ENCODE peak calls at places on chromosomes 4 and X, in seven cellular contexts. L is HepG2, K is H9, O is A549, I is fibroblast of lung, R is small intestine, E is trophoblast cell. C is an unnamed sample.

GRCh38 chr4:155966171-155966570 is 12.5 kb upstream of the CTSO start:
- DNase-seq in L (no peak), K (no peak), O (no peak), I (no peak), R (no peak), E (no peak), C (no peak)

GRCh38 chr4:17368408-17368807 is 143.5 kb downstream of the QDPR start:
- DNase-seq in L (no peak), K (no peak), O (no peak), I (no peak), R (no peak), E (no peak), C (no peak)

GRCh38 chrX:48474127-48474526 is 1.9 kb upstream of the FTSJ1 start:
- DNase-seq in L (no peak), K (no peak), O (no peak), I (peak; percentile 21), R (no peak), E (no peak), C (peak; percentile 73)

GRCh38 chrX:7170903-7171302 is 22.9 kb upstream of the PUDP start:
- DNase-seq in L (peak; percentile 29), K (peak; percentile 38), O (no peak), I (peak; percentile 5), R (peak; percentile 4), E (peak; percentile 27), C (no peak)

GRCh38 chr4:174244441-174244840 is 39.0 kb downstream of the FBXO8 start:
- DNase-seq in L (no peak), K (no peak), O (no peak), I (no peak), R (no peak), E (no peak), C (no peak)

GRCh38 chrX:49066278-49066677 is 7.5 kb downstream of the CCDC120 start:
- DNase-seq in L (no peak), K (no peak), O (no peak), I (no peak), R (no peak), E (no peak), C (no peak)

GRCh38 chr4:122576261-122577188 is 44.3 kb downstream of the IL21 start:
- DNase-seq in L (peak; percentile 46), K (no peak), O (peak; percentile 19), I (peak; percentile 71), R (peak; percentile 40), E (peak; percentile 52), C (peak; percentile 32)

GRCh38 chrX:68719904-68720614 is 72.6 kb downstream of the STARD8 start:
- DNase-seq in L (peak; percentile 9), K (no peak), O (no peak), I (peak; percentile 1), R (no peak), E (no peak), C (peak; percentile 13)

GRCh38 chr4:188121530-188121929 is 12.1 kb upstream of the TRIML2 start:
- DNase-seq in L (no peak), K (no peak), O (no peak), I (no peak), R (no peak), E (no peak), C (no peak)

GRCh38 chrX:63350551-63350950 is 581 bp downstream of the SPIN4 start:
- DNase-seq in L (peak; percentile 6), K (peak; percentile 30), O (peak; percentile 14), I (peak; percentile 6), R (peak; percentile 13), E (peak; percentile 20), C (peak; percentile 66)

GRCh38 chr4:181301735-181302380 is 941.3 kb upstream of the TENM3 start:
- DNase-seq in L (peak; percentile 32), K (peak; percentile 57), O (peak; percentile 4), I (peak; percentile 36), R (peak; percentile 68), E (peak; percentile 15), C (peak; percentile 64)

GRCh38 chr4:19309365-19309764 is 942.3 kb upstream of the SLIT2 start:
- DNase-seq in L (no peak), K (no peak), O (no peak), I (peak; percentile 78), R (no peak), E (no peak), C (no peak)

GRCh38 chr4:30868257-30868656 is 148.1 kb downstream of the PCDH7 start:
- DNase-seq in L (no peak), K (no peak), O (no peak), I (peak; percentile 67), R (no peak), E (no peak), C (no peak)

DNA sequence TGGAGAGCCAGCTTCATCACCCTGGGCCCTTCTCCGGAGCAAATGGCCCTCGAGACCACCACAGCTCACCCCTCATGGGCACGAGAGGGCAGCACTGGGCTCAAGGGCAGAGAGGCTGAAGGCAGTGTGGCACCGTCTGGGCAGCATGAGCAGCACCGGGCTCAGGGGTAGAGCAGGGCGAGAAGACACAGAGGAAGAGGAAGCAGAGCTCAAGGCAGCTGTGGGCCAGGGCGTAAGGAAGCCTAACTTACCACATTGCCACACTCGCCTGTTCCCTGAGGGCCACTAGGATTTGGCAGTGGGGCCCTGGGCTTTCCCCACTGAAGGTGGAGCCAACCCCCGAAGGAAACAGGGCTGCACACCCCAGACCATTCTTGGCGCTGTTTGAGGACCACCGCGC is 15.5 kb downstream of the ZNF185 start:
- DNase-seq in L (no peak), K (no peak), O (no peak), I (no peak), R (no peak), E (no peak), C (no peak)
- H3K4me1 ChIP-seq in L (peaks cover 8% of the 10 kb centered on the region), K (no peaks in the 10 kb centered on the region), O (peaks cover 9% of the 10 kb centered on the region), I (no peaks in the 10 kb centered on the region), R (no peaks in the 10 kb centered on the region), E (no peaks in the 10 kb centered on the region), C (no peaks in the 10 kb centered on the region)

GRCh38 chr4:139889194-139889762 is 223.7 kb downstream of the MGST2 start:
- DNase-seq in L (no peak), K (no peak), O (no peak), I (no peak), R (no peak), E (peak; percentile 40), C (no peak)

GRCh38 chr4:139887962-139888735 is 222.5 kb downstream of the MGST2 start:
- DNase-seq in L (no peak), K (no peak), O (no peak), I (no peak), R (no peak), E (no peak), C (no peak)

GRCh38 chr4:139892973-139893736 is 227.5 kb downstream of the MGST2 start:
- DNase-seq in L (no peak), K (no peak), O (no peak), I (no peak), R (no peak), E (peak; percentile 12), C (no peak)

GRCh38 chr4:139889901-139890300 is 224.3 kb downstream of the MGST2 start:
- DNase-seq in L (no peak), K (no peak), O (no peak), I (no peak), R (no peak), E (no peak), C (no peak)

DNA sequence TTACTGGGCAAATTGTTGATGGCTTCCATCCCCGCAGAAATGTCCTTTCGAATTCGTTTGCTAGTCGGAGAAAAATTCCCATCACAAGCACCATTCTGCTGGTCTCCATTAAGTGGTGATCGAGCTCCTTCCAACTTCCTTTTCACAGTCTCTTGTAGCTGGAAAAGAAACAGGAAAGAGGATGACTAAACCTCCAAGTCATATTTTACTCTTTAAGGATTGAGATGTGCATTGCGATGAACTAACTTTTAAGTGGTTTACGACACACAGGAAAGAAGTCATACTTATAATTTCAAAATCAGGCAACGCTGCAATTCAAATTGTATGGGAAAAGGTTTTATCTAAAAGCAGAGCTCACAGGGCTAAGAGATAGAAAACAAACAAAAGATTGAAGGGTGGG is 225.2 kb downstream of the MGST2 start:
- DNase-seq in L (no peak), K (no peak), O (no peak), I (peak; percentile 77), R (no peak), E (no peak), C (no peak)
- H3K4me1 ChIP-seq in L (peaks cover 18% of the 10 kb centered on the region), K (no peaks in the 10 kb centered on the region), O (peaks cover 38% of the 10 kb centered on the region), I (peaks cover 5% of the 10 kb centered on the region), R (no peaks in the 10 kb centered on the region), E (peaks cover 12% of the 10 kb centered on the region), C (no peaks in the 10 kb centered on the region)

GRCh38 chr4:37680089-37680488 is 6.1 kb downstream of the RELL1 start:
- DNase-seq in L (no peak), K (no peak), O (no peak), I (no peak), R (no peak), E (no peak), C (no peak)
- H3K4me1 ChIP-seq in L (peaks cover 55% of the 10 kb centered on the region), K (no peaks in the 10 kb centered on the region), O (peaks cover 16% of the 10 kb centered on the region), I (peaks cover 2% of the 10 kb centered on the region), R (peaks cover 21% of the 10 kb centered on the region), E (no peaks in the 10 kb centered on the region), C (no peaks in the 10 kb centered on the region)

GRCh38 chr4:118918388-118918787 is 29.7 kb downstream of the SYNPO2 start:
- DNase-seq in L (no peak), K (no peak), O (no peak), I (peak; percentile 94), R (no peak), E (no peak), C (no peak)

GRCh38 chr4:118917582-118917981 is 28.9 kb downstream of the SYNPO2 start:
- DNase-seq in L (no peak), K (no peak), O (no peak), I (no peak), R (no peak), E (no peak), C (no peak)

GRCh38 chr4:118923891-118924290 is 35.2 kb downstream of the SYNPO2 start:
- DNase-seq in L (no peak), K (no peak), O (no peak), I (no peak), R (no peak), E (no peak), C (peak; percentile 52)

GRCh38 chr4:118920247-118920646 is 31.6 kb downstream of the SYNPO2 start:
- DNase-seq in L (no peak), K (no peak), O (no peak), I (peak; percentile 73), R (no peak), E (no peak), C (no peak)

GRCh38 chr4:118921736-118922135 is 33.1 kb downstream of the SYNPO2 start:
- DNase-seq in L (no peak), K (no peak), O (no peak), I (no peak), R (no peak), E (no peak), C (no peak)
- H3K4me1 ChIP-seq in L (no peaks in the 10 kb centered on the region), K (no peaks in the 10 kb centered on the region), O (peaks cover 11% of the 10 kb centered on the region), I (peaks cover 3% of the 10 kb centered on the region), R (peaks cover under 1% of the 10 kb centered on the region), E (no peaks in the 10 kb centered on the region), C (peaks cover 11% of the 10 kb centered on the region)